ENCODE peak calls at places on chromosomes 12 and 14, in seven cellular contexts. G is H1, P is SK-N-SH, W is HepG2, Y is GM12878, K is HCT116, M is K562. U is an unnamed sample.
A peak's percentile ranks its signal among the peaks of the same experiment; 100 is the strongest.

GRCh38 chr12:52151859-52152783 is 39.7 kb downstream of the KRT80 start:
- DNase-seq in G (peak; percentile 86), P (peak; percentile 90), W (no peak), Y (no peak), K (no peak), M (peak; percentile 75), U (peak; percentile 79)

GRCh38 chr12:22304341-22304740 is 30.2 kb downstream of the ST8SIA1 start:
- DNase-seq in G (no peak), P (no peak), W (no peak), Y (no peak), K (no peak), M (no peak), U (peak; percentile 77)

GRCh38 chr12:54477259-54477658 is 3.9 kb upstream of the GTSF1 start:
- DNase-seq in G (no peak), P (no peak), W (no peak), Y (no peak), K (no peak), M (no peak), U (no peak)

GRCh38 chr12:30795660-30796507 is 41.1 kb upstream of the CAPRIN2 start:
- DNase-seq in G (peak; percentile 88), P (peak; percentile 88), W (peak; percentile 48), Y (no peak), K (peak; percentile 64), M (peak; percentile 64), U (no peak)

GRCh38 chr14:55354500-55354899 is 57.1 kb downstream of the ATG14 start:
- DNase-seq in G (peak; percentile 56), P (peak; percentile 63), W (peak; percentile 41), Y (no peak), K (peak; percentile 26), M (peak; percentile 56), U (peak; percentile 87)

GRCh38 chr14:81776531-81776930 is 242.9 kb upstream of the SEL1L start:
- DNase-seq in G (no peak), P (no peak), W (no peak), Y (no peak), K (no peak), M (no peak), U (no peak)

GRCh38 chr12:84604541-84604940 is 308.1 kb downstream of the SLC6A15 start:
- DNase-seq in G (no peak), P (no peak), W (no peak), Y (no peak), K (no peak), M (no peak), U (no peak)

GRCh38 chr12:69457433-69457832 is 12.8 kb upstream of the FRS2 start:
- DNase-seq in G (no peak), P (no peak), W (no peak), Y (no peak), K (no peak), M (no peak), U (no peak)

GRCh38 chr12:60529261-60529660 is 933.4 kb downstream of the SLC16A7 start:
- DNase-seq in G (no peak), P (no peak), W (no peak), Y (no peak), K (no peak), M (no peak), U (no peak)

GRCh38 chr14:104577457-104578301 is 1.9 kb upstream of the C14orf180 start:
- DNase-seq in G (no peak), P (no peak), W (no peak), Y (no peak), K (no peak), M (peak; percentile 62), U (no peak)

GRCh38 chr14:93034671-93034994 is 81.1 kb downstream of the ITPK1 start:
- DNase-seq in G (no peak), P (no peak), W (no peak), Y (no peak), K (no peak), M (no peak), U (no peak)

GRCh38 chr12:22340143-22340542 is 5.6 kb upstream of the ST8SIA1 start:
- DNase-seq in G (no peak), P (no peak), W (no peak), Y (no peak), K (no peak), M (no peak), U (no peak)

GRCh38 chr12:42255875-42256261 is 17.8 kb upstream of the YAF2 start:
- DNase-seq in G (no peak), P (no peak), W (no peak), Y (no peak), K (no peak), M (no peak), U (no peak)

GRCh38 chr12:38664661-38665269 is 240.6 kb downstream of the CPNE8 start:
- DNase-seq in G (no peak), P (peak; percentile 26), W (peak; percentile 16), Y (peak; percentile 15), K (peak; percentile 15), M (peak; percentile 25), U (peak; percentile 54)

GRCh38 chr14:91323031-91323430 is 78.5 kb upstream of the GPR68 start:
- DNase-seq in G (no peak), P (no peak), W (no peak), Y (no peak), K (no peak), M (no peak), U (no peak)

GRCh38 chr12:5081016-5081415 is 37.3 kb downstream of the KCNA5 start:
- DNase-seq in G (no peak), P (no peak), W (no peak), Y (no peak), K (no peak), M (no peak), U (peak; percentile 16)

GRCh38 chr12:5088586-5089264 is 45.0 kb downstream of the KCNA5 start:
- DNase-seq in G (no peak), P (peak; percentile 27), W (no peak), Y (no peak), K (no peak), M (no peak), U (no peak)

GRCh38 chr12:5083955-5084849 is 40.5 kb downstream of the KCNA5 start:
- DNase-seq in G (peak; percentile 65), P (peak; percentile 66), W (peak; percentile 24), Y (peak; percentile 23), K (peak; percentile 28), M (peak; percentile 47), U (peak; percentile 12)

GRCh38 chr12:5087831-5088554 is 44.3 kb downstream of the KCNA5 start:
- DNase-seq in G (no peak), P (no peak), W (no peak), Y (no peak), K (no peak), M (no peak), U (no peak)

DNA sequence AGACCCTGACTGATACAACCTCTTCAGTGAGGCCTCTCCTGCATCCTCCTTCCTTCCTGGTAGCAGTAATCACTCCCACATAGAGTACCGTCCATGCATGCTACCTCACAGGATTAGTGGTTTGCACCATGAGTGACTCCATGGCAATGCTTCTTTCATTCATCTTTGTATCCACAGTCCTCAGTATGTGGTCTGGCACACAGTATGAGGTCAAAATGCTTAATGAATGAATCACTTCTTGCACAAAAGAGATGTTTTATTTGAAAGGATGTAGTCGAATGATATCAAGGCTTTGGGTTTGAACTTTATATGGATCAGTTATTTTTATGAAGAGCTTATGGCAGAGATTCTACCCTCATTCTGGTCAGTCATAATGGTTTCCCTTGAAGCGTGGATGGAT is 42.2 kb downstream of the KCNA5 start:
- DNase-seq in G (no peak), P (no peak), W (no peak), Y (no peak), K (no peak), M (no peak), U (no peak)
- TF ChIP-seq JUND in G (no peak), P (peak; percentile 87), W (no peak), Y (no peak), K (no peak), M (no peak), U (no peak)

GRCh38 chr14:38536376-38537038 is 280.6 kb upstream of the CLEC14A start:
- DNase-seq in G (no peak), P (no peak), W (no peak), Y (no peak), K (no peak), M (no peak), U (no peak)
- TF ChIP-seq JUND in G (no peak), P (no peak), W (no peak), Y (no peak), K (no peak), M (no peak), U (no peak)

DNA sequence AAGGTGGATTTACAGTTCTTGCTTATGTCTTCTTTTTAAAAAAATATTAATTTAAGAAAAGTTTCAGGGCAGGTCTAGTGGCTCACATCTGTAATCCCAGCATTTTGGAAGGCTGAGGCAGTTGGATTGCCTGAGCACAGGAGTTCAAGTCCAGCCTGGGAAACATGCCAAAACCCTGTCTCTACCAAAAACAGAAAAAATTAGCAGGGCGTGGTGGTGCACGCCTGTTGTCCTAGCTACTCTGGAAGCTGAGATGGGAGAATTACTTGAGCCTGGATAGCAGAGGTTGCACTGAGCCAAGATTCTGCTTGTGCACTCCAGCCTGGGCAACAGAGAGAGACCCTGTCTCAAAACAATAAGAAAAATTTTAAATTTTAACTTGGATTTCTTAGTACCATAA is 5.4 kb upstream of the TAS2R46 start:
- DNase-seq in G (no peak), P (no peak), W (no peak), Y (no peak), K (no peak), M (no peak), U (no peak)
- TF ChIP-seq JUND in G (no peak), P (no peak), W (no peak), Y (no peak), K (no peak), M (no peak), U (no peak)

GRCh38 chr12:126384029-126384564 is 1318.9 kb downstream of the AACS start:
- DNase-seq in G (no peak), P (no peak), W (no peak), Y (no peak), K (no peak), M (no peak), U (no peak)
- TF ChIP-seq JUND in G (no peak), P (no peak), W (no peak), Y (no peak), K (no peak), M (no peak), U (no peak)

GRCh38 chr14:22839159-22839779 is 2.9 kb downstream of the MMP14 start:
- DNase-seq in G (no peak), P (no peak), W (no peak), Y (no peak), K (no peak), M (no peak), U (no peak)
- TF ChIP-seq JUND in G (no peak), P (no peak), W (no peak), Y (no peak), K (no peak), M (no peak), U (no peak)

U was measured in T47D.